ENCODE peak calls at places on chromosomes 13 and 19, in five cellular contexts. One of them, this sample, is unnamed.

GRCh38 chr19:54137913-54138776 is 583 bp downstream of the CNOT3 start:
- DNase-seq in activated T-helper 1 cell treated with anti-CD3 and anti-CD28 coated beads, Interleukin-12 subunit alpha, Interleukin-12 subunit beta, Interleukin-2, Interleukin-4 antibody, amounts not matched to agents 30 ng/mL and 10 ng/mL and 1 ng/mL, durations not matched to agents 14 hours and 24 hours and 36 hours: no peak
- DNase-seq in naive thymus-derived CD4-positive, alpha-beta T cell: no peak
- DNase-seq in mesenchymal stem cell: no peak
- DNase-seq in dorsolateral prefrontal cortex: no peak
- DNase-seq in this sample: peak

GRCh38 chr19:21586341-21587116 is 81.1 kb downstream of the ZNF429 start:
- DNase-seq in activated T-helper 1 cell treated with anti-CD3 and anti-CD28 coated beads, Interleukin-12 subunit alpha, Interleukin-12 subunit beta, Interleukin-2, Interleukin-4 antibody, amounts not matched to agents 30 ng/mL and 10 ng/mL and 1 ng/mL, durations not matched to agents 14 hours and 24 hours and 36 hours: no peak
- DNase-seq in naive thymus-derived CD4-positive, alpha-beta T cell: no peak
- DNase-seq in mesenchymal stem cell: no peak
- DNase-seq in dorsolateral prefrontal cortex: no peak
- DNase-seq in this sample: peak

GRCh38 chr13:75961911-75962310 is 325.8 kb downstream of the LMO7 start:
- DNase-seq in activated T-helper 1 cell treated with anti-CD3 and anti-CD28 coated beads, Interleukin-12 subunit alpha, Interleukin-12 subunit beta, Interleukin-2, Interleukin-4 antibody, amounts not matched to agents 30 ng/mL and 10 ng/mL and 1 ng/mL, durations not matched to agents 14 hours and 24 hours and 36 hours: no peak
- DNase-seq in naive thymus-derived CD4-positive, alpha-beta T cell: no peak
- DNase-seq in mesenchymal stem cell: no peak
- DNase-seq in dorsolateral prefrontal cortex: no peak
- DNase-seq in this sample: no peak

GRCh38 chr19:49133621-49134454 is 14.5 kb downstream of the PPFIA3 start:
- DNase-seq in activated T-helper 1 cell treated with anti-CD3 and anti-CD28 coated beads, Interleukin-12 subunit alpha, Interleukin-12 subunit beta, Interleukin-2, Interleukin-4 antibody, amounts not matched to agents 30 ng/mL and 10 ng/mL and 1 ng/mL, durations not matched to agents 14 hours and 24 hours and 36 hours: peak
- DNase-seq in naive thymus-derived CD4-positive, alpha-beta T cell: no peak
- DNase-seq in mesenchymal stem cell: peak
- DNase-seq in dorsolateral prefrontal cortex: no peak
- DNase-seq in this sample: no peak

GRCh38 chr13:45209229-45209628 is 8.4 kb upstream of the KCTD4 start:
- DNase-seq in activated T-helper 1 cell treated with anti-CD3 and anti-CD28 coated beads, Interleukin-12 subunit alpha, Interleukin-12 subunit beta, Interleukin-2, Interleukin-4 antibody, amounts not matched to agents 30 ng/mL and 10 ng/mL and 1 ng/mL, durations not matched to agents 14 hours and 24 hours and 36 hours: no peak
- DNase-seq in naive thymus-derived CD4-positive, alpha-beta T cell: no peak
- DNase-seq in mesenchymal stem cell: peak
- DNase-seq in dorsolateral prefrontal cortex: no peak
- DNase-seq in this sample: no peak

GRCh38 chr19:6745965-6746364 is 6.5 kb downstream of the TRIP10 start:
- DNase-seq in activated T-helper 1 cell treated with anti-CD3 and anti-CD28 coated beads, Interleukin-12 subunit alpha, Interleukin-12 subunit beta, Interleukin-2, Interleukin-4 antibody, amounts not matched to agents 30 ng/mL and 10 ng/mL and 1 ng/mL, durations not matched to agents 14 hours and 24 hours and 36 hours: no peak
- DNase-seq in naive thymus-derived CD4-positive, alpha-beta T cell: no peak
- DNase-seq in mesenchymal stem cell: no peak
- DNase-seq in dorsolateral prefrontal cortex: no peak
- DNase-seq in this sample: no peak

GRCh38 chr13:21137696-21138095 is 38.7 kb downstream of the SKA3 start:
- DNase-seq in activated T-helper 1 cell treated with anti-CD3 and anti-CD28 coated beads, Interleukin-12 subunit alpha, Interleukin-12 subunit beta, Interleukin-2, Interleukin-4 antibody, amounts not matched to agents 30 ng/mL and 10 ng/mL and 1 ng/mL, durations not matched to agents 14 hours and 24 hours and 36 hours: no peak
- DNase-seq in naive thymus-derived CD4-positive, alpha-beta T cell: no peak
- DNase-seq in mesenchymal stem cell: peak
- DNase-seq in dorsolateral prefrontal cortex: no peak
- DNase-seq in this sample: no peak

GRCh38 chr13:113864303-113864890 is 521 bp upstream of the GAS6 start:
- DNase-seq in activated T-helper 1 cell treated with anti-CD3 and anti-CD28 coated beads, Interleukin-12 subunit alpha, Interleukin-12 subunit beta, Interleukin-2, Interleukin-4 antibody, amounts not matched to agents 30 ng/mL and 10 ng/mL and 1 ng/mL, durations not matched to agents 14 hours and 24 hours and 36 hours: no peak
- DNase-seq in naive thymus-derived CD4-positive, alpha-beta T cell: no peak
- DNase-seq in mesenchymal stem cell: peak
- DNase-seq in dorsolateral prefrontal cortex: peak
- DNase-seq in this sample: no peak

GRCh38 chr19:3343619-3344502 is 22.5 kb upstream of the NFIC start:
- DNase-seq in activated T-helper 1 cell treated with anti-CD3 and anti-CD28 coated beads, Interleukin-12 subunit alpha, Interleukin-12 subunit beta, Interleukin-2, Interleukin-4 antibody, amounts not matched to agents 30 ng/mL and 10 ng/mL and 1 ng/mL, durations not matched to agents 14 hours and 24 hours and 36 hours: no peak
- DNase-seq in naive thymus-derived CD4-positive, alpha-beta T cell: peak
- DNase-seq in mesenchymal stem cell: peak
- DNase-seq in dorsolateral prefrontal cortex: peak
- DNase-seq in this sample: no peak

GRCh38 chr13:48873598-48873997 is 102.1 kb upstream of the FNDC3A start:
- DNase-seq in activated T-helper 1 cell treated with anti-CD3 and anti-CD28 coated beads, Interleukin-12 subunit alpha, Interleukin-12 subunit beta, Interleukin-2, Interleukin-4 antibody, amounts not matched to agents 30 ng/mL and 10 ng/mL and 1 ng/mL, durations not matched to agents 14 hours and 24 hours and 36 hours: no peak
- DNase-seq in naive thymus-derived CD4-positive, alpha-beta T cell: no peak
- DNase-seq in mesenchymal stem cell: peak
- DNase-seq in dorsolateral prefrontal cortex: no peak
- DNase-seq in this sample: no peak

GRCh38 chr19:19420570-19421301 is 15.3 kb downstream of the GATAD2A start:
- DNase-seq in activated T-helper 1 cell treated with anti-CD3 and anti-CD28 coated beads, Interleukin-12 subunit alpha, Interleukin-12 subunit beta, Interleukin-2, Interleukin-4 antibody, amounts not matched to agents 30 ng/mL and 10 ng/mL and 1 ng/mL, durations not matched to agents 14 hours and 24 hours and 36 hours: no peak
- DNase-seq in naive thymus-derived CD4-positive, alpha-beta T cell: no peak
- DNase-seq in mesenchymal stem cell: no peak
- DNase-seq in dorsolateral prefrontal cortex: no peak
- DNase-seq in this sample: peak

GRCh38 chr13:93529961-93530360 is 303.4 kb downstream of the GPC6 start:
- DNase-seq in activated T-helper 1 cell treated with anti-CD3 and anti-CD28 coated beads, Interleukin-12 subunit alpha, Interleukin-12 subunit beta, Interleukin-2, Interleukin-4 antibody, amounts not matched to agents 30 ng/mL and 10 ng/mL and 1 ng/mL, durations not matched to agents 14 hours and 24 hours and 36 hours: no peak
- DNase-seq in naive thymus-derived CD4-positive, alpha-beta T cell: no peak
- DNase-seq in mesenchymal stem cell: peak
- DNase-seq in dorsolateral prefrontal cortex: no peak
- DNase-seq in this sample: no peak

GRCh38 chr13:35512271-35512920 is 35.9 kb upstream of the MAB21L1 start:
- DNase-seq in activated T-helper 1 cell treated with anti-CD3 and anti-CD28 coated beads, Interleukin-12 subunit alpha, Interleukin-12 subunit beta, Interleukin-2, Interleukin-4 antibody, amounts not matched to agents 30 ng/mL and 10 ng/mL and 1 ng/mL, durations not matched to agents 14 hours and 24 hours and 36 hours: no peak
- DNase-seq in naive thymus-derived CD4-positive, alpha-beta T cell: no peak
- DNase-seq in mesenchymal stem cell: peak
- DNase-seq in dorsolateral prefrontal cortex: no peak
- DNase-seq in this sample: no peak

GRCh38 chr19:14116918-14117578 is 514 bp downstream of the PRKACA start:
- DNase-seq in activated T-helper 1 cell treated with anti-CD3 and anti-CD28 coated beads, Interleukin-12 subunit alpha, Interleukin-12 subunit beta, Interleukin-2, Interleukin-4 antibody, amounts not matched to agents 30 ng/mL and 10 ng/mL and 1 ng/mL, durations not matched to agents 14 hours and 24 hours and 36 hours: no peak
- DNase-seq in naive thymus-derived CD4-positive, alpha-beta T cell: no peak
- DNase-seq in mesenchymal stem cell: no peak
- DNase-seq in dorsolateral prefrontal cortex: no peak
- DNase-seq in this sample: no peak

GRCh38 chr19:38213911-38214625 is 10.0 kb downstream of the DPF1 start:
- DNase-seq in activated T-helper 1 cell treated with anti-CD3 and anti-CD28 coated beads, Interleukin-12 subunit alpha, Interleukin-12 subunit beta, Interleukin-2, Interleukin-4 antibody, amounts not matched to agents 30 ng/mL and 10 ng/mL and 1 ng/mL, durations not matched to agents 14 hours and 24 hours and 36 hours: peak
- DNase-seq in naive thymus-derived CD4-positive, alpha-beta T cell: no peak
- DNase-seq in mesenchymal stem cell: peak
- DNase-seq in dorsolateral prefrontal cortex: peak
- DNase-seq in this sample: peak

GRCh38 chr19:18961767-18962423 is 20.9 kb upstream of the HOMER3 start:
- DNase-seq in activated T-helper 1 cell treated with anti-CD3 and anti-CD28 coated beads, Interleukin-12 subunit alpha, Interleukin-12 subunit beta, Interleukin-2, Interleukin-4 antibody, amounts not matched to agents 30 ng/mL and 10 ng/mL and 1 ng/mL, durations not matched to agents 14 hours and 24 hours and 36 hours: no peak
- DNase-seq in naive thymus-derived CD4-positive, alpha-beta T cell: no peak
- DNase-seq in mesenchymal stem cell: no peak
- DNase-seq in dorsolateral prefrontal cortex: no peak
- DNase-seq in this sample: no peak

GRCh38 chr13:23980160-23980551 is 82.9 kb upstream of the C1QTNF9B start:
- DNase-seq in activated T-helper 1 cell treated with anti-CD3 and anti-CD28 coated beads, Interleukin-12 subunit alpha, Interleukin-12 subunit beta, Interleukin-2, Interleukin-4 antibody, amounts not matched to agents 30 ng/mL and 10 ng/mL and 1 ng/mL, durations not matched to agents 14 hours and 24 hours and 36 hours: peak
- DNase-seq in naive thymus-derived CD4-positive, alpha-beta T cell: peak
- DNase-seq in mesenchymal stem cell: peak
- DNase-seq in dorsolateral prefrontal cortex: peak
- DNase-seq in this sample: peak

GRCh38 chr13:99322297-99323103 is 15.3 kb upstream of the GPR183 start:
- DNase-seq in activated T-helper 1 cell treated with anti-CD3 and anti-CD28 coated beads, Interleukin-12 subunit alpha, Interleukin-12 subunit beta, Interleukin-2, Interleukin-4 antibody, amounts not matched to agents 30 ng/mL and 10 ng/mL and 1 ng/mL, durations not matched to agents 14 hours and 24 hours and 36 hours: no peak
- DNase-seq in naive thymus-derived CD4-positive, alpha-beta T cell: peak
- DNase-seq in mesenchymal stem cell: peak
- DNase-seq in dorsolateral prefrontal cortex: no peak
- DNase-seq in this sample: no peak

GRCh38 chr13:32025730-32026129 is 5.8 kb upstream of the FRY start:
- DNase-seq in activated T-helper 1 cell treated with anti-CD3 and anti-CD28 coated beads, Interleukin-12 subunit alpha, Interleukin-12 subunit beta, Interleukin-2, Interleukin-4 antibody, amounts not matched to agents 30 ng/mL and 10 ng/mL and 1 ng/mL, durations not matched to agents 14 hours and 24 hours and 36 hours: no peak
- DNase-seq in naive thymus-derived CD4-positive, alpha-beta T cell: no peak
- DNase-seq in mesenchymal stem cell: no peak
- DNase-seq in dorsolateral prefrontal cortex: no peak
- DNase-seq in this sample: no peak

GRCh38 chr13:31967155-31967554 is 64.4 kb upstream of the FRY start:
- DNase-seq in activated T-helper 1 cell treated with anti-CD3 and anti-CD28 coated beads, Interleukin-12 subunit alpha, Interleukin-12 subunit beta, Interleukin-2, Interleukin-4 antibody, amounts not matched to agents 30 ng/mL and 10 ng/mL and 1 ng/mL, durations not matched to agents 14 hours and 24 hours and 36 hours: no peak
- DNase-seq in naive thymus-derived CD4-positive, alpha-beta T cell: no peak
- DNase-seq in mesenchymal stem cell: no peak
- DNase-seq in dorsolateral prefrontal cortex: no peak
- DNase-seq in this sample: no peak

GRCh38 chr13:98083507-98083906 is 59.4 kb upstream of the FARP1 start:
- DNase-seq in activated T-helper 1 cell treated with anti-CD3 and anti-CD28 coated beads, Interleukin-12 subunit alpha, Interleukin-12 subunit beta, Interleukin-2, Interleukin-4 antibody, amounts not matched to agents 30 ng/mL and 10 ng/mL and 1 ng/mL, durations not matched to agents 14 hours and 24 hours and 36 hours: no peak
- DNase-seq in naive thymus-derived CD4-positive, alpha-beta T cell: no peak
- DNase-seq in mesenchymal stem cell: peak
- DNase-seq in dorsolateral prefrontal cortex: no peak
- DNase-seq in this sample: no peak

GRCh38 chr13:21175656-21176194 is 627 bp downstream of the SKA3 start:
- DNase-seq in activated T-helper 1 cell treated with anti-CD3 and anti-CD28 coated beads, Interleukin-12 subunit alpha, Interleukin-12 subunit beta, Interleukin-2, Interleukin-4 antibody, amounts not matched to agents 30 ng/mL and 10 ng/mL and 1 ng/mL, durations not matched to agents 14 hours and 24 hours and 36 hours: no peak
- DNase-seq in naive thymus-derived CD4-positive, alpha-beta T cell: no peak
- DNase-seq in mesenchymal stem cell: no peak
- DNase-seq in dorsolateral prefrontal cortex: no peak
- DNase-seq in this sample: no peak

GRCh38 chr19:23787106-23787505 is 28.4 kb upstream of the ZNF681 start:
- DNase-seq in activated T-helper 1 cell treated with anti-CD3 and anti-CD28 coated beads, Interleukin-12 subunit alpha, Interleukin-12 subunit beta, Interleukin-2, Interleukin-4 antibody, amounts not matched to agents 30 ng/mL and 10 ng/mL and 1 ng/mL, durations not matched to agents 14 hours and 24 hours and 36 hours: no peak
- DNase-seq in naive thymus-derived CD4-positive, alpha-beta T cell: no peak
- DNase-seq in mesenchymal stem cell: peak
- DNase-seq in dorsolateral prefrontal cortex: no peak
- DNase-seq in this sample: no peak

GRCh38 chr19:51372649-51373504 is at the start of gene NKG7:
- DNase-seq in activated T-helper 1 cell treated with anti-CD3 and anti-CD28 coated beads, Interleukin-12 subunit alpha, Interleukin-12 subunit beta, Interleukin-2, Interleukin-4 antibody, amounts not matched to agents 30 ng/mL and 10 ng/mL and 1 ng/mL, durations not matched to agents 14 hours and 24 hours and 36 hours: peak
- DNase-seq in naive thymus-derived CD4-positive, alpha-beta T cell: no peak
- DNase-seq in mesenchymal stem cell: no peak
- DNase-seq in dorsolateral prefrontal cortex: no peak
- DNase-seq in this sample: no peak

GRCh38 chr13:44734204-44734707 is 158.1 kb upstream of the TSC22D1 start:
- DNase-seq in activated T-helper 1 cell treated with anti-CD3 and anti-CD28 coated beads, Interleukin-12 subunit alpha, Interleukin-12 subunit beta, Interleukin-2, Interleukin-4 antibody, amounts not matched to agents 30 ng/mL and 10 ng/mL and 1 ng/mL, durations not matched to agents 14 hours and 24 hours and 36 hours: no peak
- DNase-seq in naive thymus-derived CD4-positive, alpha-beta T cell: no peak
- DNase-seq in mesenchymal stem cell: no peak
- DNase-seq in dorsolateral prefrontal cortex: no peak
- DNase-seq in this sample: no peak

GRCh38 chr19:20313894-20314293 is 146.9 kb downstream of the ZNF486 start:
- DNase-seq in activated T-helper 1 cell treated with anti-CD3 and anti-CD28 coated beads, Interleukin-12 subunit alpha, Interleukin-12 subunit beta, Interleukin-2, Interleukin-4 antibody, amounts not matched to agents 30 ng/mL and 10 ng/mL and 1 ng/mL, durations not matched to agents 14 hours and 24 hours and 36 hours: no peak
- DNase-seq in naive thymus-derived CD4-positive, alpha-beta T cell: no peak
- DNase-seq in mesenchymal stem cell: no peak
- DNase-seq in dorsolateral prefrontal cortex: no peak
- DNase-seq in this sample: no peak

GRCh38 chr13:50644081-50644871 is 199.2 kb downstream of the DLEU7 start:
- DNase-seq in activated T-helper 1 cell treated with anti-CD3 and anti-CD28 coated beads, Interleukin-12 subunit alpha, Interleukin-12 subunit beta, Interleukin-2, Interleukin-4 antibody, amounts not matched to agents 30 ng/mL and 10 ng/mL and 1 ng/mL, durations not matched to agents 14 hours and 24 hours and 36 hours: no peak
- DNase-seq in naive thymus-derived CD4-positive, alpha-beta T cell: no peak
- DNase-seq in mesenchymal stem cell: no peak
- DNase-seq in dorsolateral prefrontal cortex: no peak
- DNase-seq in this sample: no peak

GRCh38 chr19:1746401-1747284 is 6.7 kb upstream of the ONECUT3 start:
- DNase-seq in activated T-helper 1 cell treated with anti-CD3 and anti-CD28 coated beads, Interleukin-12 subunit alpha, Interleukin-12 subunit beta, Interleukin-2, Interleukin-4 antibody, amounts not matched to agents 30 ng/mL and 10 ng/mL and 1 ng/mL, durations not matched to agents 14 hours and 24 hours and 36 hours: no peak
- DNase-seq in naive thymus-derived CD4-positive, alpha-beta T cell: no peak
- DNase-seq in mesenchymal stem cell: peak
- DNase-seq in dorsolateral prefrontal cortex: no peak
- DNase-seq in this sample: no peak

GRCh38 chr19:49499030-49499670 is 2.9 kb downstream of the RPS11 start:
- DNase-seq in activated T-helper 1 cell treated with anti-CD3 and anti-CD28 coated beads, Interleukin-12 subunit alpha, Interleukin-12 subunit beta, Interleukin-2, Interleukin-4 antibody, amounts not matched to agents 30 ng/mL and 10 ng/mL and 1 ng/mL, durations not matched to agents 14 hours and 24 hours and 36 hours: no peak
- DNase-seq in naive thymus-derived CD4-positive, alpha-beta T cell: no peak
- DNase-seq in mesenchymal stem cell: no peak
- DNase-seq in dorsolateral prefrontal cortex: no peak
- DNase-seq in this sample: no peak

GRCh38 chr13:39777527-39778061 is 122.1 kb downstream of the COG6 start:
- DNase-seq in activated T-helper 1 cell treated with anti-CD3 and anti-CD28 coated beads, Interleukin-12 subunit alpha, Interleukin-12 subunit beta, Interleukin-2, Interleukin-4 antibody, amounts not matched to agents 30 ng/mL and 10 ng/mL and 1 ng/mL, durations not matched to agents 14 hours and 24 hours and 36 hours: peak
- DNase-seq in naive thymus-derived CD4-positive, alpha-beta T cell: peak
- DNase-seq in mesenchymal stem cell: peak
- DNase-seq in dorsolateral prefrontal cortex: no peak
- DNase-seq in this sample: no peak

GRCh38 chr13:48304132-48304876 is 753 bp downstream of the RB1 start:
- DNase-seq in activated T-helper 1 cell treated with anti-CD3 and anti-CD28 coated beads, Interleukin-12 subunit alpha, Interleukin-12 subunit beta, Interleukin-2, Interleukin-4 antibody, amounts not matched to agents 30 ng/mL and 10 ng/mL and 1 ng/mL, durations not matched to agents 14 hours and 24 hours and 36 hours: peak
- DNase-seq in naive thymus-derived CD4-positive, alpha-beta T cell: peak
- DNase-seq in mesenchymal stem cell: peak
- DNase-seq in dorsolateral prefrontal cortex: no peak
- DNase-seq in this sample: no peak

GRCh38 chr19:4914736-4915501 is 5.6 kb downstream of the UHRF1 start:
- DNase-seq in activated T-helper 1 cell treated with anti-CD3 and anti-CD28 coated beads, Interleukin-12 subunit alpha, Interleukin-12 subunit beta, Interleukin-2, Interleukin-4 antibody, amounts not matched to agents 30 ng/mL and 10 ng/mL and 1 ng/mL, durations not matched to agents 14 hours and 24 hours and 36 hours: peak
- DNase-seq in naive thymus-derived CD4-positive, alpha-beta T cell: peak
- DNase-seq in mesenchymal stem cell: peak
- DNase-seq in dorsolateral prefrontal cortex: no peak
- DNase-seq in this sample: no peak

GRCh38 chr13:42658019-42658418 is 84.1 kb downstream of the TNFSF11 start:
- DNase-seq in activated T-helper 1 cell treated with anti-CD3 and anti-CD28 coated beads, Interleukin-12 subunit alpha, Interleukin-12 subunit beta, Interleukin-2, Interleukin-4 antibody, amounts not matched to agents 30 ng/mL and 10 ng/mL and 1 ng/mL, durations not matched to agents 14 hours and 24 hours and 36 hours: no peak
- DNase-seq in naive thymus-derived CD4-positive, alpha-beta T cell: no peak
- DNase-seq in mesenchymal stem cell: no peak
- DNase-seq in dorsolateral prefrontal cortex: no peak
- DNase-seq in this sample: no peak

This sample was measured in activated gamma-delta T cell.